ENCODE peak calls at places on chromosomes 6 and 20, in four cellular contexts. S is heart right ventricle, Y is fibroblast of villous mesenchyme, I is epithelial cell of esophagus. J is an unnamed sample.

GRCh38 chr20:24149175-24149574 is 160.6 kb upstream of the GGTLC1 start:
- DNase-seq in Y (no peak), I (peak), S (no peak), J (no peak)

GRCh38 chr6:145814035-145814500 is 527 bp downstream of the FBXO30 start:
- DNase-seq in S (peak), Y (no peak), I (peak), J (peak)

GRCh38 chr6:170439366-170440351 is 113.4 kb downstream of the PSMB1 start:
- DNase-seq in Y (no peak), S (no peak), I (no peak), J (no peak)

GRCh38 chr6:28922004-28922840 is 1.6 kb downstream of the TRIM27 start:
- DNase-seq in S (no peak), I (peak), Y (peak), J (peak)

GRCh38 chr6:57035549-57035948 is 10.9 kb upstream of the KIAA1586 start:
- DNase-seq in I (no peak), S (no peak), Y (no peak), J (no peak)

GRCh38 chr20:44839481-44839880 is 29.1 kb upstream of the RIMS4 start:
- DNase-seq in Y (no peak), I (no peak), S (no peak), J (no peak)

GRCh38 chr6:99614430-99615161 is 8.0 kb downstream of the PRDM13 start:
- DNase-seq in I (no peak), Y (no peak), S (no peak), J (peak)

GRCh38 chr6:133130863-133131262 is 110.3 kb upstream of the EYA4 start:
- DNase-seq in S (peak), Y (no peak), I (peak), J (peak)

GRCh38 chr20:13017883-13018535 is 9.2 kb downstream of the SPTLC3 start:
- DNase-seq in Y (no peak), I (no peak), S (no peak), J (no peak)

GRCh38 chr20:36299459-36299858 is 6.7 kb upstream of the DLGAP4 start:
- DNase-seq in Y (no peak), I (no peak), S (no peak), J (no peak)

GRCh38 chr6:139344186-139344963 is 30.1 kb downstream of the CITED2 start:
- DNase-seq in Y (no peak), I (peak), S (no peak), J (peak)

GRCh38 chr20:57230247-57230646 is 36.2 kb downstream of the BMP7 start:
- DNase-seq in Y (no peak), I (no peak), S (no peak), J (no peak)

GRCh38 chr20:55882922-55883321 is 122.4 kb downstream of the CBLN4 start:
- DNase-seq in I (no peak), S (no peak), Y (no peak), J (no peak)

GRCh38 chr6:36546958-36547645 is at the start of gene STK38:
- DNase-seq in S (peak), Y (peak), I (peak), J (peak)

GRCh38 chr20:47666304-47666703 is 119.0 kb downstream of the SULF2 start:
- DNase-seq in Y (no peak), S (no peak), I (no peak), J (no peak)

GRCh38 chr20:45011108-45011526 is 44.8 kb downstream of the STK4 start:
- DNase-seq in Y (peak), I (peak), S (peak), J (peak)

GRCh38 chr6:3336066-3336786 is 77.5 kb downstream of the PSMG4 start:
- DNase-seq in I (peak), Y (no peak), S (no peak), J (no peak)

GRCh38 chr6:155303361-155303870 is 10.9 kb downstream of the TFB1M start:
- DNase-seq in I (peak), S (no peak), Y (peak), J (no peak)

GRCh38 chr6:169930799-169931198 is 179.4 kb downstream of the ERMARD start:
- DNase-seq in S (no peak), I (peak), Y (no peak), J (no peak)

GRCh38 chr6:144335914-144336313 is 50.8 kb downstream of the UTRN start:
- DNase-seq in S (no peak), Y (peak), I (peak), J (peak)

GRCh38 chr6:13038315-13039261 is 289.7 kb downstream of the TBC1D7 start:
- DNase-seq in Y (no peak), S (peak), I (peak), J (no peak)

GRCh38 chr20:4633780-4634179 is 87.9 kb upstream of the PRND start:
- DNase-seq in Y (peak), S (no peak), I (peak), J (no peak)

GRCh38 chr6:93447874-93448273 is 28.5 kb upstream of the EPHA7 start:
- DNase-seq in I (no peak), Y (no peak), S (no peak), J (no peak)

GRCh38 chr20:36604952-36605308 is 649 bp upstream of the RAB5IF start:
- DNase-seq in S (peak), I (peak), Y (peak), J (no peak)

GRCh38 chr6:41894366-41895299 is 542 bp downstream of the USP49 start:
- DNase-seq in Y (peak), I (peak), S (no peak), J (peak)

GRCh38 chr6:137702791-137703424 is 164.2 kb upstream of the TNFAIP3 start:
- DNase-seq in S (no peak), I (peak), Y (no peak), J (no peak)
- TF ChIP-seq CTCF in S (peak), I (no peak), Y (no peak), J (no peak)

DNA sequence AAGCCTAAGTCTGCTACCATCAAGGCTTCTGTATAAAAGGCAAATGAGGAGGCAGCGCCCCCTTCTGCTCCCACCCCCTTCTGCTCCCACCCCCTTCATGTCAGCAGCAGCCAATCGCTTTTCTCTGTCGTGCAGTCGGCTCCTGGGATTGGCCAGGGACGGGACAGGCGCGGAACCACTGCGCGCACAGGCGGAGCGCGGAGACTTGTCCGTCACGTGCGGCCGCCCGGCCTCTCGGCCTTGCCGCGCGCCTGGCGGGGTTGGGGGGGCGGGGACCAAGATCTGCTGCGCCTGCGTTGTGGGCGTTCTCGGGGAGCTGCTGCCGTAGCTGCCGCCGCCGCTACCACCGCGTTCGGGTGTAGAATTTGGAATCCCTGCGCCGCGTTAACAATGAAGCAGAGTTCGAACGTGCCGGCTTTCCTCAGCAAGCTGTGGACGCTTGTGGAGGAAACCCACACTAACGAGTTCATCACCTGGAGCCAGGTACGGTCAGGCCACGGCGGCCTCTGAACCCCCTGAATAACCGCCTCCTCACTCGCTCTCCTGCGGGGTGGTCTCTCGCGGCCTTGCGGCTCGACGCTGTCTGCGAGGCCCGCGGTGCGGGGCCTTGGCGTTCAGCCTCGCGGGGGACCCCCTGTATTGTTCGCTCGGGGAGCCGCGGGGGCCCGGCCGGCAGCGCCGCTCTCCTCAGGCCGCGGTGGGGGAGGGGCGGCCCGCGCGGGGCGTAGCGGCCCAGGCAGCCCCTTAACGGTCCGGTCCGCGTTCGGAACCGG is at the start of gene HSF2:
- DNase-seq in I (peak), S (peak), Y (peak), J (peak)
- TF ChIP-seq CTCF in I (peak), S (peak), Y (no peak), J (no peak)

DNA sequence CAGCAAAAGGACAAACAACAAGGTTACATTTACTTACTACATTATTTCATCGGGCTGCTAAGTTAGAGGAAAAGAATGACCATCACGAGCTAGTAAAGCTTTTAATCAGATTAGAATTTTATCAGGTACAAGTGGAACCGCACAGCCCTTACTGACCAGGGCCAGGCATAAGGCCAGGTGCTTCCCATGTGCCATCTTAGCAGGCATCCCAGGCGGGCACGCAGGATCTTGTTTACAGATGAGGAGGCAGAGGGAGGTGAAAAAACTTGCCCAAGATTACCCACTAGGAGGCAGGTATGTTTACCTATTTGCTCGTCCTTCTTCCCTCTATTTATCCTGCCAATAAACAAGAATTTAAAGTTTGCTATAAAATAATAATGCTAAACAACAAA is 10.7 kb downstream of the EZR start:
- DNase-seq in S (no peak), Y (no peak), I (peak), J (no peak)
- TF ChIP-seq CTCF in S (no peak), Y (no peak), I (peak), J (no peak)

GRCh38 chr6:158387036-158387435 is 74.8 kb downstream of the TULP4 start:
- DNase-seq in I (no peak), S (no peak), Y (no peak), J (no peak)
- TF ChIP-seq CTCF in I (no peak), S (peak), Y (no peak), J (no peak)

GRCh38 chr6:68447112-68447511 is 188.0 kb upstream of the ADGRB3 start:
- DNase-seq in S (no peak), I (no peak), Y (no peak), J (no peak)

GRCh38 chr6:68445926-68446325 is 189.2 kb upstream of the ADGRB3 start:
- DNase-seq in Y (no peak), I (no peak), S (no peak), J (no peak)

DNA sequence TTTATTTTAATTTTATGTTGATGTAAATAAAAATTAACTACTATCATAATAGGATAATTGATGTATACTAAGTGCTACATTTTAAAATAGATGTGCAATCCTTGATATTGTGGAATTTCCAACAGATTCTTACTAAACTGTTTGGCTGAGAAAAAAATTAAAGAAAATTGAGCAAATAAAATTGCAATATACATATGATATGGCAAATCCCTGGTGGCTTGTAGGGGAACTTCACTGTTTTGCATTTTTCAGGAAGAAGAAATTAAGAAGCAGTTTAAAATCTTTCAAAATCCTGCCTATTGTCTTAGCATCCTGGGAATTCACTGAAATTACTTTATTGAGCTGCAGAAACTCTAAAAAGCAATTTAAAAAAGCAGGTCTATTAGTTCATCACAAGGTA is 191.4 kb upstream of the ADGRB3 start:
- DNase-seq in S (no peak), I (no peak), Y (no peak), J (no peak)
- TF ChIP-seq CTCF in S (no peak), I (no peak), Y (no peak), J (no peak)

J was measured in Calu3.